ENCODE peak calls at places on chromosomes 16 and 17, in four cellular contexts. R is GM12878, T is K562, Q is HepG2. L is an unnamed sample.

GRCh38 chr16:87765473-87765775 is 362 bp downstream of the KLHDC4 start:
- DNase-seq in T (peak), R (no peak), Q (no peak), L (peak)

GRCh38 chr16:58501242-58502131 is 1.5 kb downstream of the NDRG4 start:
- DNase-seq in T (peak), R (no peak), Q (peak), L (peak)

GRCh38 chr17:54111576-54111975 is 288.8 kb downstream of the KIF2B start:
- DNase-seq in Q (no peak), T (no peak), R (no peak), L (no peak)

GRCh38 chr16:11836653-11837244 is 14.6 kb downstream of the RSL1D1 start:
- DNase-seq in T (no peak), R (no peak), Q (no peak), L (no peak)

GRCh38 chr16:10920726-10921427 is 21.4 kb downstream of the DEXI start:
- DNase-seq in R (no peak), T (no peak), Q (no peak), L (no peak)

GRCh38 chr16:78748471-78748929 is 649.0 kb downstream of the WWOX start:
- DNase-seq in T (no peak), Q (no peak), R (no peak), L (no peak)

GRCh38 chr16:68332411-68333121 is 21.7 kb downstream of the PRMT7 start:
- DNase-seq in R (no peak), Q (peak), T (no peak), L (no peak)

GRCh38 chr16:87723224-87723619 is 42.6 kb downstream of the KLHDC4 start:
- DNase-seq in R (peak), T (peak), Q (no peak), L (no peak)

GRCh38 chr16:78633551-78633950 is 534.1 kb downstream of the WWOX start:
- DNase-seq in T (no peak), R (no peak), Q (no peak), L (no peak)

GRCh38 chr16:69595127-69596036 is 29.6 kb downstream of the NFAT5 start:
- DNase-seq in T (peak), Q (peak), R (no peak), L (no peak)

GRCh38 chr16:68452176-68452575 is 3.9 kb upstream of the SMPD3 start:
- DNase-seq in Q (no peak), T (no peak), R (no peak), L (no peak)

GRCh38 chr17:53924530-53925455 is 102.1 kb downstream of the KIF2B start:
- DNase-seq in T (no peak), R (no peak), Q (peak), L (no peak)

GRCh38 chr17:61280338-61280737 is 119.3 kb upstream of the TBX2 start:
- DNase-seq in R (no peak), T (no peak), Q (no peak), L (no peak)

GRCh38 chr17:193841-194806 is 12.7 kb upstream of the DOC2B start:
- DNase-seq in Q (peak), T (no peak), R (no peak), L (no peak)

GRCh38 chr17:55576237-55576998 is 65.2 kb upstream of the SMIM36 start:
- DNase-seq in R (peak), Q (peak), T (no peak), L (no peak)

GRCh38 chr17:15171433-15172047 is 93.6 kb downstream of the PMP22 start:
- DNase-seq in Q (peak), T (peak), R (no peak), L (peak)

GRCh38 chr17:71071837-71072236 is 902.5 kb downstream of the KCNJ2 start:
- DNase-seq in Q (peak), T (no peak), R (no peak), L (no peak)

GRCh38 chr17:36877001-36877400 is 60.3 kb upstream of the LHX1 start:
- DNase-seq in T (no peak), Q (no peak), R (no peak), L (no peak)

GRCh38 chr17:63800783-63801182 is 26.4 kb upstream of the PSMC5 start:
- DNase-seq in R (no peak), Q (no peak), T (no peak), L (no peak)

GRCh38 chr16:69535123-69536050 is 30.4 kb upstream of the NFAT5 start:
- DNase-seq in T (no peak), Q (no peak), R (no peak), L (no peak)

GRCh38 chr17:81510798-81511549 is 1.6 kb downstream of the ACTG1 start:
- DNase-seq in T (no peak), Q (no peak), R (no peak), L (no peak)

GRCh38 chr17:35214192-35214591 is 20.0 kb upstream of the SLC35G3 start:
- DNase-seq in T (no peak), R (no peak), Q (no peak), L (no peak)

GRCh38 chr17:34299918-34300600 is 14.5 kb downstream of the CCL11 start:
- DNase-seq in T (no peak), Q (no peak), R (no peak), L (no peak)

GRCh38 chr16:4275861-4276260 is 3.0 kb upstream of the TFAP4 start:
- DNase-seq in Q (no peak), R (no peak), T (no peak), L (no peak)

GRCh38 chr17:18167421-18167820 is 16.2 kb upstream of the ALKBH5 start:
- DNase-seq in T (no peak), R (no peak), Q (no peak), L (no peak)

GRCh38 chr16:3065742-3066439 is 451 bp downstream of the IL32 start:
- DNase-seq in Q (no peak), R (no peak), T (peak), L (no peak)

DNA sequence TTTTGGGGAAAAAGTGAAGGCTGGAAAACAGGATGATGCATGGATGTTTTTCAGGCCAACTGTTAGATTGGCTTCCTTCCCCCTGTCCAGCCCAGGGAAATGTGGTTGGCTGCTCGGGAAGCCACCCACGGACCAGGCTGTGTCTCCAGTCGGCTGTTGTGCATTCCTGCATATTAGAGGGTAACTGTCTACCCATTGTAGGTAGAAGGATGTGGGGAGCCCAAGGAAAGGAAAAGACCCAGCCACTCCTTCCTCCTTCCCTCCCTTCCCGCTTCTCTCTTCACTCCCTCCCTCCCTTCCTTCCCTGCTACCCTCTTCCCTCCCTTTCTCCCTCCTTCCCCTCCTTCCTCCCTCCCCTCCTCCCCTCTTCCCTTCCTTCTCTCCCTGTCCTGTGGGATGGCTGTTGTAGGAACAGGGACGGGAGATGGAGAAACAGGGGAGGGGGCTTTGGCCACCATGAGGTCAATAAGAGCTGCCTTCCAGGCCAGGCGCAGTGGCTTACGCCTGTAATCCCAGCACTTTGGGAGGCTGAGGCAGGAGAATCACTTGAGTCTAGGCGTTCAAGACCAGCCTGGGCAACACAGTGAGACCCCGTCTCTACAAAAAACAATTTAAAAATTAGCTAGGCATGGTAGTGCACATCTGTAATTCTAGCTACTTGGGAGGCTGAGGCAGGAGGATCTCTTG is 16.9 kb downstream of the SYT17 start:
- DNase-seq in Q (no peak), R (no peak), T (no peak), L (no peak)
- TF ChIP-seq TARDBP in Q (no peak), R (no peak), T (no peak), L (no peak)

GRCh38 chr17:2034806-2035548 is 5.0 kb downstream of the DPH1 start:
- DNase-seq in Q (no peak), T (no peak), R (no peak), L (no peak)
- TF ChIP-seq FOXK2 in Q (no peak), T (no peak), R (no peak), L (no peak)

GRCh38 chr16:79826732-79827514 is 226.4 kb upstream of the MAF start:
- DNase-seq in T (no peak), Q (no peak), R (no peak), L (no peak)
- TF ChIP-seq SP1 in T (no peak), Q (no peak), R (no peak), L (no peak)

GRCh38 chr16:56413381-56413780 is 12.0 kb downstream of the AMFR start:
- DNase-seq in Q (no peak), T (no peak), R (no peak), L (no peak)
- TF ChIP-seq TARDBP in Q (no peak), T (no peak), R (no peak), L (no peak)

DNA sequence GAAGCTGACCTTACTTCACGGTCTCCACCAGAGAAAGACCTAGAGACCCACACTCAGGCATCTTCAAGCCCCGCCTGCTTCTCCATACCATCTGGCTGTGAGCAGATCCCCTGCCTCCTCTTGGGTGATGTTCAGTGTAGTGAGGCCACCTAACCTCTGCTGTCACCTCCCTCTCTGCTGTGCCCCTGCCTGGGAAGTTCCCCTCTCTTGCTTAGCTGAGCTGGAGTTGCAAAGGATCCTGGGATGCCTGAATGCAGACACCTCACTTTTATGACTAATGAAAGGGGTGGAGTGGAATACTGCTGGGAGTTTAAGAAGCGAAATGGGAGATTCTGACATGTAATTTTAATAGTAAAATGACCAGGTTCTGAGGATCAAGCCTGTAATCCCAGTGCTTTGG is 5.8 kb downstream of the IRX3 start:
- DNase-seq in T (no peak), R (no peak), Q (no peak), L (no peak)
- TF ChIP-seq FOXK2 in T (no peak), R (no peak), Q (no peak), L (no peak)

GRCh38 chr17:8801135-8801840 is 2.1 kb upstream of the MFSD6L start:
- DNase-seq in R (no peak), Q (no peak), T (no peak), L (no peak)

GRCh38 chr17:8806206-8807069 is 7.3 kb upstream of the MFSD6L start:
- DNase-seq in T (no peak), R (no peak), Q (no peak), L (no peak)

GRCh38 chr17:8803531-8804416 is 4.6 kb upstream of the MFSD6L start:
- DNase-seq in Q (peak), T (no peak), R (no peak), L (no peak)

GRCh38 chr17:8807070-8807550 is 7.9 kb upstream of the MFSD6L start:
- DNase-seq in Q (no peak), T (no peak), R (peak), L (no peak)
- TF ChIP-seq SP1 in Q (no peak), T (no peak), R (peak), L (no peak)

DNA sequence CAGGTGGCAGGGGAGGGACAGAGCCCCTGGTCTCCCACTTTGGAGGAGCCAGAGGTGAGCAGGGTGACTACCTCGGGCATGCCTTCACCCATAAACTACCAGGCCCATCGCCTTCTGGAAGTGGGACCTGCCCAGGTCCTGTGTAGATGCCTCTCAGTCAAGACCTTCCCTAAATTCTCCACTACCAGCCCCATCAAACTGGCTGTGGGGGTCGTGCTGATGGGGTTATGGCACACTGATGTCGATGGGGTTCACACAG is 5.8 kb upstream of the RAB37 start:
- DNase-seq in R (no peak), Q (no peak), T (no peak), L (no peak)
- TF ChIP-seq TARDBP in R (no peak), Q (no peak), T (no peak), L (no peak)

GRCh38 chr16:86241681-86242080 is 268.6 kb upstream of the FOXF1 start:
- DNase-seq in T (no peak), Q (no peak), R (no peak), L (no peak)
- TF ChIP-seq FOXK2 in T (no peak), Q (no peak), R (no peak), L (no peak)

L was measured in HEK293T.